ENCODE peak calls at places on chromosomes 1 and 21, in six cellular contexts. P is neural progenitor cell, N is brain microvascular endothelial cell, F is esophagus squamous epithelium, H is cardiac muscle cell, G is vagina. J is an unnamed sample.
A peak's percentile ranks its signal among the peaks of the same experiment; 100 is the strongest.

GRCh38 chr1:51535006-51535592 is 16.0 kb upstream of the EPS15 start:
- DNase-seq in P (peak; percentile 48), N (peak; percentile 67), F (no peak), H (peak; percentile 89), G (no peak), J (peak; percentile 73)

GRCh38 chr1:31954607-31955283 is 16.6 kb upstream of the PTP4A2 start:
- DNase-seq in P (peak; percentile 42), N (peak; percentile 96), F (no peak), H (peak; percentile 99), G (peak; percentile 96), J (peak; percentile 75)

GRCh38 chr1:112872551-112872962 is 83.4 kb downstream of the SLC16A1 start:
- DNase-seq in P (peak; percentile 42), N (no peak), F (no peak), H (peak; percentile 64), G (no peak), J (no peak)

GRCh38 chr1:37794372-37795339 is 1.0 kb downstream of the MANEAL start:
- DNase-seq in P (peak; percentile 19), N (no peak), F (no peak), H (no peak), G (no peak), J (no peak)

GRCh38 chr1:119964673-119965363 is 68.5 kb upstream of the ADAM30 start:
- DNase-seq in P (no peak), N (peak; percentile 49), F (no peak), H (peak; percentile 69), G (no peak), J (no peak)

GRCh38 chr21:25607812-25608737 is 794 bp upstream of the MRPL39 start:
- DNase-seq in P (peak; percentile 89), N (peak; percentile 78), F (peak; percentile 30), H (peak; percentile 90), G (no peak), J (peak; percentile 68)

GRCh38 chr1:65420590-65421340 is at the start of the genes LEPR and LEPROT:
- DNase-seq in P (peak; percentile 85), N (no peak), F (no peak), H (no peak), G (peak; percentile 90), J (no peak)

GRCh38 chr1:34781071-34781843 is at the start of gene GJB3:
- DNase-seq in P (peak; percentile 54), N (no peak), F (no peak), H (no peak), G (no peak), J (no peak)

GRCh38 chr1:30083800-30084464 is 639.5 kb downstream of the MATN1 start:
- DNase-seq in P (no peak), N (peak; percentile 67), F (no peak), H (peak; percentile 80), G (no peak), J (peak; percentile 58)

DNA sequence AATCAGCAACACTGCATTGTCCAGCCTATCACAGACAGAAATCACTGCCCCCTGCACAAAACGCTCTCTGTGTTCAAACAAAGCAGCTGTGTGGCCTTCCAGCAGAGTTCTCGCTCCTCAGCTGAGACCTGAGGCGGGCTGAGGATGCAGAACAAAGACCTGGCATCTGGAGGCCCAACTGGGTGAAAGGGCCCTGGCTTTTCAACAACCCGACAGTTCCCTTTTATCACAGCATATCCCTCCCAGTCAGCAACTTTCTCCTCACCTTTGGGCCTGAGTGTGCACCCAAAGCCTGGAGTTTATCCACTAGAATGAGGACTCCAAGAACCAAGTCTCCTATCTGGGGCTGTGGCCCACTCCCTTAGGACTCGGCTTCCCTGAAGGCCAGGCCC is 42.6 kb upstream of the A3GALT2 start:
- DNase-seq in P (peak; percentile 83), N (no peak), F (no peak), H (no peak), G (no peak), J (no peak)
- H3K27ac ChIP-seq in P (peak overlapping the region; percentile 94), N (no peak overlapping the region), F (peak overlapping the region; percentile 78), H (peak overlapping the region; percentile 94), G (peak overlapping the region; percentile 71), J (no peak overlapping the region)

GRCh38 chr1:178692564-178693327 is 32.3 kb upstream of the RALGPS2 start:
- DNase-seq in P (no peak), N (no peak), F (no peak), H (no peak), G (no peak), J (no peak)
- H3K36me3 ChIP-seq in P (no peaks in the 10 kb centered on the region), N (no peaks in the 10 kb centered on the region), F (no peaks in the 10 kb centered on the region), H (no peaks in the 10 kb centered on the region), G (no peaks in the 10 kb centered on the region), J (no peaks in the 10 kb centered on the region)

GRCh38 chr1:167514278-167514677 is 4.1 kb downstream of the CD247 start:
- DNase-seq in P (no peak), N (no peak), F (no peak), H (no peak), G (peak; percentile 8), J (no peak)

GRCh38 chr1:167515461-167515860 is 2.9 kb downstream of the CD247 start:
- DNase-seq in P (no peak), N (no peak), F (no peak), H (no peak), G (peak; percentile 6), J (no peak)

GRCh38 chr1:167517535-167518330 is 596 bp downstream of the CD247 start:
- DNase-seq in P (no peak), N (peak; percentile 69), F (no peak), H (no peak), G (peak; percentile 62), J (peak; percentile 65)

GRCh38 chr1:167516404-167517388 is 1.6 kb downstream of the CD247 start:
- DNase-seq in P (no peak), N (no peak), F (no peak), H (no peak), G (peak; percentile 78), J (no peak)

GRCh38 chr1:167515893-167516321 is 2.4 kb downstream of the CD247 start:
- DNase-seq in P (no peak), N (no peak), F (no peak), H (no peak), G (peak; percentile 44), J (no peak)
- H3K4me3 ChIP-seq in P (no peak overlapping the region), N (no peak overlapping the region), F (peak overlapping the region; percentile 36), H (no peak overlapping the region), G (no peak overlapping the region), J (no peak overlapping the region)

DNA sequence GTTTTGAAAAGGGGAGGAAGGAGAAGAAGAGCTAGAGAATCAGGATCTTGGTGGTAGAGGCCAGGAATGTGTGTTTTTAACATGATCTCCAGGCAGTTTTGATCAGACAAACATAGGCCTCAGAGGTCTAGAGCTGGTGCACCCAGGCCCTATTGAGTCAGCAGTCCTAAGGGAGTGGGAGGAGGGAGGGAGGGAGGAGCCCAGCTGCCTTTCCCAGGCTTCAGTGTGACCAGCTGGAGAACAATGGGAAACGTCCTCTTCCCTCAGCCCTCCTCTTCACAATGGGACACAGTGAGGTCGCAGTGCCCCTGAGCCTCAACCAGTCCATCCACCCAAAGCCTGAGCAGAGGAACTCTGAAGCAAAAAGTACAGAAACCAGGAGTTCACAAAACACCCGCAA is 37.2 kb downstream of the ELAPOR1 start:
- DNase-seq in P (peak; percentile 73), N (peak; percentile 60), F (no peak), H (peak; percentile 73), G (no peak), J (peak; percentile 55)
- H3K27ac ChIP-seq in P (no peak overlapping the region), N (no peak overlapping the region), F (no peak overlapping the region), H (no peak overlapping the region), G (no peak overlapping the region), J (no peak overlapping the region)

GRCh38 chr1:42752284-42752683 is 12.2 kb upstream of the CLDN19 start:
- DNase-seq in P (no peak), N (no peak), F (no peak), H (no peak), G (no peak), J (peak; percentile 33)
- H3K36me3 ChIP-seq in P (peaks cover 15% of the 10 kb centered on the region), N (peaks cover 82% of the 10 kb centered on the region), F (peaks cover 32% of the 10 kb centered on the region), H (peaks cover 49% of the 10 kb centered on the region), G (no peaks in the 10 kb centered on the region), J (peaks cover 89% of the 10 kb centered on the region)

GRCh38 chr1:160837558-160838205 is 25.0 kb downstream of the CD244 start:
- DNase-seq in P (peak; percentile 38), N (peak; percentile 6), F (peak; percentile 33), H (peak; percentile 45), G (no peak), J (no peak)
- H3K4me3 ChIP-seq in P (no peak overlapping the region), N (no peak overlapping the region), F (no peak overlapping the region), H (no peak overlapping the region), G (no peak overlapping the region), J (no peak overlapping the region)